ENCODE peak calls at places on chromosomes 3 and 15, in seven cellular contexts. W is naive thymus-derived CD4-positive, alpha-beta T cell; P is dorsolateral prefrontal cortex; G is stomach; B is iPS DF 6.9; S is CD4-positive, alpha-beta memory T cell; H is GM23248. C is an unnamed sample.

GRCh38 chr3:115245437-115245836 is 98.3 kb upstream of the ZBTB20 start:
- DNase-seq in W (no peak), P (no peak), G (no peak), B (no peak), S (no peak), H (peak), C (no peak)

GRCh38 chr3:54120657-54121403 is 1.5 kb upstream of the CACNA2D3 start:
- DNase-seq in W (no peak), P (no peak), G (peak), B (no peak), S (no peak), H (peak), C (no peak)

GRCh38 chr3:16480861-16481569 is 32.5 kb downstream of the RFTN1 start:
- DNase-seq in W (peak), P (no peak), G (no peak), B (no peak), S (no peak), H (peak), C (no peak)

GRCh38 chr15:28094732-28095521 is 4.2 kb downstream of the OCA2 start:
- DNase-seq in W (no peak), P (no peak), G (peak), B (no peak), S (no peak), H (peak), C (peak)

GRCh38 chr3:172317481-172317880 is 130.8 kb downstream of the GHSR start:
- DNase-seq in W (no peak), P (no peak), G (no peak), B (no peak), S (no peak), H (no peak), C (no peak)

GRCh38 chr3:31533169-31533870 is 595 bp downstream of the STT3B start:
- DNase-seq in W (peak), P (peak), G (peak), B (no peak), S (peak), H (peak), C (no peak)

GRCh38 chr3:152076148-152076547 is 192.6 kb upstream of the MBNL1 start:
- DNase-seq in W (no peak), P (no peak), G (no peak), B (no peak), S (no peak), H (peak), C (no peak)

GRCh38 chr15:51736646-51737537 is 563 bp downstream of the LYSMD2 start:
- DNase-seq in W (peak), P (no peak), G (peak), B (no peak), S (peak), H (peak), C (no peak)

GRCh38 chr15:98442379-98442833 is 205.9 kb upstream of the IGF1R start:
- DNase-seq in W (peak), P (no peak), G (peak), B (peak), S (peak), H (peak), C (no peak)

GRCh38 chr3:45595364-45596154 is 1.0 kb downstream of the LIMD1 start:
- DNase-seq in W (no peak), P (no peak), G (peak), B (no peak), S (no peak), H (no peak), C (no peak)

GRCh38 chr3:45599424-45599886 is 4.9 kb downstream of the LIMD1 start:
- DNase-seq in W (no peak), P (no peak), G (peak), B (no peak), S (no peak), H (no peak), C (no peak)

GRCh38 chr3:45596290-45596791 is 1.8 kb downstream of the LIMD1 start:
- DNase-seq in W (no peak), P (no peak), G (no peak), B (no peak), S (no peak), H (no peak), C (no peak)

GRCh38 chr3:45597581-45597980 is 3.0 kb downstream of the LIMD1 start:
- DNase-seq in W (no peak), P (no peak), G (no peak), B (no peak), S (no peak), H (no peak), C (no peak)

GRCh38 chr3:45597166-45597565 is 2.6 kb downstream of the LIMD1 start:
- DNase-seq in W (no peak), P (no peak), G (peak), B (no peak), S (no peak), H (peak), C (peak)
- H3K4me3 ChIP-seq in W (peak), P (no peak), G (peak), B (no peak), S (no peak), H (peak), C (peak)

DNA sequence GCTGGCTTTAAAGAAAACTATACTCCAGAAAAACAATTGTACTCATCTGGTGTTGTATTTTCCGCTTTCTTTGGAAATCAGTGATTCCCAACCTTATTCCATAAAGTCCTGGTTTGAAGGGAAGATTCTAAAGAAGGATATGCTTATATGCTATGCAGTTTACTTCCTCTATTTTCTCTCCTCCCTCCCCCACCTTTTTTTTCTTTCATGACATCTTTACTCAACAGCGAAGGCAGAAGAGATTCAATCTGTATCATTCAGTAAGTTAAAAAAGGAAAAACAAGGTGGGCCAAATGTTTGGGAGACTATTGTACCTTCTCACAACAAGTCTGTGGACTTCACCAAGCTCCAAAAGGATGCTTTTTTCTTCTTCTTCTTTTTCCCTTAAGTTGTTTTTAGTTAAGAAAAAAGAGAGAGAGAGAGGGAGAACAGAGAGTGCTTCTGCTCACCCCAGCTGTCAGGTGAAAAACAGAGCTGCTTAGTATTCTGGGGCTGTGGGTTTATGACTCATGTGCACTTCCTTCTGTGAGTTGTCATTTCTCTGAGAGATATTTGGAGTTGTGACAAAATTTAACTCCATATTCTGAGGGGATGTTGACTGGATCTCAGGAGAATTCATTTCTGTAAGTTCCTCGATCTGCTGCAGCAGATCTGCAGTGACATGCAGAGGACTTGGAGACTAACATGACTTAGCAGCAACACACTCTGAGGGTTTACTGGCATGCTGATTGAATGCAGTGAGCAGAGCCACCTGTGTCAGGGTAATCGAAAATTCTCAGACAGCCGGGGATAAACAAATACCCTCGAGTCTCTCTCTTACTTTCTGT is 70.7 kb downstream of the SSR3 start:
- DNase-seq in W (peak), P (no peak), G (no peak), B (no peak), S (peak), H (peak), C (no peak)
- H3K4me3 ChIP-seq in W (peak), P (no peak), G (no peak), B (no peak), S (peak), H (peak), C (no peak)

DNA sequence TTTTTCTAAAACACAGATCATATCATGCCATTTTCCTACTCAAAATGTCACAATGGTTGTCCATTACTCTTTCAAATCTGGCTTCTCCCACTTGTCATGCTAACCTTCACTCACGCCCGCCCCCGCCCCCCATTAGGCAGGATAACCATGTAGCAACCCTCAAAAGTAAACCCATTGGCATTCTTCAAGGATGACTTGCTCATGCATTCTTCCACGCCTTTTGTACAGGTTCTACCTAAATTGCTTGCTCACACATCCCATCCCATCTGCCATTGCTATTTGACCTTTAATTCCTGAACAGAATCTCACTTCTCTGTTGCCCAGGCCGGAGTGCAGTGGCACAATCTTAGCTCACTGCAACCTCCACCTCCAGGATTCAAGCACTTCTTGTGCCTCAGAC is 389.3 kb downstream of the MCTP2 start:
- DNase-seq in W (no peak), P (no peak), G (no peak), B (no peak), S (no peak), H (no peak), C (no peak)
- H3K4me3 ChIP-seq in W (no peak), P (no peak), G (no peak), B (no peak), S (no peak), H (no peak), C (no peak)

DNA sequence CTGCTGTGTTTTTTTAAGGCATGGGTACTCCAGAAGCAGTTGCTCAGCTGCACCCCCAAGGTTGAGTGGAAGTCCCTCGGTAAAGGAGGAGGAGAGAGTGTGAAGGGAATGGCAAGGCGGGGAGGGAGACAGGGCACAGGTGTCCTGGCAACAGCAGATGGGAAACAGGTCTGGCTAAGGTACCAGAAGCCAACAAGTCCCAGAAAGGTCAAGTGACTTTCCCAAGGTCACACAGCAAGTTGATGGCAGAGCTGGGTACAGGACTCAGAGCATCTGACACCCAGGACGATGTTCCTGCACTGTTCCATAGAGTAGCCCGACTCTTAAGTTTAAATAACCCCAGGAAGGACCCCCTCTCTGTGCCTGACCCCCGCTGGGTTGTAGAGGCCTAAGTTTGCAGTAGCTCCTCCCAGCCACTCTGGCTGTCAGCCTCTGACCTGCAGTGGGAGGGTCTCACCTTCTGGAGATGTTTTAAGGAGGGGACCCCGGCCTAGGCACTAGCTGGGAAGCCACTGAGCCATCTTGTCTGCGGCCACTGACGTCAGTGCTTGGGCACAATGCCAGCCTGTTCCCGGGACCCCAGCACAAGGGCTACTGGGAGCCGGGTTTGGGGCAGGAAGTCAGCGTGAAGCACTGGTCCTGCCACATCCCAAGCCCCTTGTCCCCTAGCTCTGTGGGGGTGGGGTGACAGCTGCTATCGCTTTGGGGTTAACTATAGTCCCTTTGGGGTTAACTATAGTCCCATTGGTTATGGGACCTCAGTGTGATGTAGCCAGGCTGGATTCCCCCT is 10.5 kb downstream of the CSK start:
- DNase-seq in W (no peak), P (no peak), G (no peak), B (no peak), S (no peak), H (no peak), C (no peak)
- H3K4me3 ChIP-seq in W (peak), P (no peak), G (no peak), B (no peak), S (no peak), H (no peak), C (no peak)